ENCODE peak calls at places on chromosomes 11 and 22, in eight cellular contexts. D, P, Z, M, W, R, A and E are unnamed samples. For H3K4me1, the result is how much of the 10 kb centered on the place peaks cover.

GRCh38 chr11:132424433-132424832 is 1054.0 kb downstream of the NTM start:
- DNase-seq in D (no peak), P (no peak), Z (no peak), M (no peak), W (no peak), R (no peak), A (no peak), E (no peak)

GRCh38 chr11:114070464-114071139 is 11.1 kb downstream of the ZBTB16 start:
- DNase-seq in D (no peak), P (no peak), Z (no peak), M (no peak), W (no peak), R (no peak), A (no peak), E (no peak)

GRCh38 chr22:37551981-37552380 is 8.3 kb upstream of the CDC42EP1 start:
- DNase-seq in D (no peak), P (peak), Z (no peak), M (no peak), W (no peak), R (no peak), A (no peak), E (no peak)

GRCh38 chr11:125091247-125091876 is 20.1 kb downstream of the TMEM218 start:
- DNase-seq in D (no peak), P (peak), Z (peak), M (peak), W (no peak), R (peak), A (peak), E (peak)

GRCh38 chr11:107770546-107770945 is 58.7 kb upstream of the SLN start:
- DNase-seq in D (no peak), P (peak), Z (peak), M (no peak), W (no peak), R (no peak), A (peak), E (peak)

GRCh38 chr11:115085461-115086220 is 407.3 kb downstream of the NXPE2 start:
- DNase-seq in D (no peak), P (no peak), Z (no peak), M (no peak), W (no peak), R (no peak), A (no peak), E (no peak)

GRCh38 chr11:47711225-47711624 is 3.9 kb downstream of the AGBL2 start:
- DNase-seq in D (no peak), P (no peak), Z (no peak), M (peak), W (no peak), R (no peak), A (no peak), E (peak)

GRCh38 chr11:2904153-2905052 is 18.8 kb upstream of the CDKN1C start:
- DNase-seq in D (no peak), P (no peak), Z (no peak), M (no peak), W (no peak), R (no peak), A (peak), E (no peak)

GRCh38 chr11:118609380-118610219 is 2.2 kb downstream of the PHLDB1 start:
- DNase-seq in D (no peak), P (peak), Z (peak), M (peak), W (no peak), R (no peak), A (no peak), E (peak)

GRCh38 chr11:36243641-36244040 is 45.6 kb downstream of the COMMD9 start:
- DNase-seq in D (no peak), P (no peak), Z (no peak), M (no peak), W (no peak), R (no peak), A (no peak), E (peak)

GRCh38 chr11:120194166-120194565 is 16.7 kb upstream of the OAF start:
- DNase-seq in D (no peak), P (no peak), Z (no peak), M (no peak), W (no peak), R (no peak), A (no peak), E (no peak)

GRCh38 chr11:1674879-1675235 is 22.1 kb upstream of the KRTAP5-6 start:
- DNase-seq in D (no peak), P (peak), Z (no peak), M (no peak), W (peak), R (no peak), A (no peak), E (no peak)

GRCh38 chr11:6817668-6818067 is 18.2 kb upstream of the OR6A2 start:
- DNase-seq in D (no peak), P (peak), Z (no peak), M (peak), W (no peak), R (no peak), A (no peak), E (peak)

GRCh38 chr11:4441500-4441899 is 7.6 kb upstream of the OR52K2 start:
- DNase-seq in D (no peak), P (no peak), Z (no peak), M (no peak), W (no peak), R (no peak), A (no peak), E (no peak)

GRCh38 chr11:80505771-80506170 is 1064.9 kb upstream of the TENM4 start:
- DNase-seq in D (no peak), P (no peak), Z (no peak), M (peak), W (no peak), R (no peak), A (peak), E (no peak)

GRCh38 chr11:69721745-69722144 is 17.9 kb upstream of the FGF19 start:
- DNase-seq in D (no peak), P (peak), Z (no peak), M (peak), W (no peak), R (no peak), A (peak), E (no peak)

GRCh38 chr11:13620063-13620462 is 48.4 kb upstream of the FAR1 start:
- DNase-seq in D (no peak), P (no peak), Z (no peak), M (no peak), W (no peak), R (no peak), A (no peak), E (no peak)

GRCh38 chr11:129639300-129639699 is 176.3 kb upstream of the TMEM45B start:
- DNase-seq in D (no peak), P (no peak), Z (peak), M (no peak), W (no peak), R (no peak), A (peak), E (no peak)

GRCh38 chr11:69509846-69510390 is 28.5 kb downstream of the LINC01488 start:
- DNase-seq in D (no peak), P (no peak), Z (no peak), M (no peak), W (no peak), R (no peak), A (no peak), E (no peak)

GRCh38 chr11:87535513-87535912 is 497.8 kb downstream of the TMEM135 start:
- DNase-seq in D (no peak), P (no peak), Z (no peak), M (no peak), W (no peak), R (no peak), A (no peak), E (no peak)

GRCh38 chr22:33467718-33468117 is 409.5 kb upstream of the SYN3 start:
- DNase-seq in D (no peak), P (no peak), Z (no peak), M (no peak), W (no peak), R (no peak), A (no peak), E (no peak)

GRCh38 chr11:83666149-83666548 is 380.0 kb upstream of the CCDC90B start:
- DNase-seq in D (no peak), P (no peak), Z (no peak), M (no peak), W (no peak), R (no peak), A (no peak), E (peak)

GRCh38 chr11:17416492-17416891 is 28.0 kb upstream of the KCNJ11 start:
- DNase-seq in D (no peak), P (no peak), Z (no peak), M (no peak), W (no peak), R (peak), A (no peak), E (no peak)
- H3K4me1 ChIP-seq in D (under half), P (under half), Z (under half), M (under half), W (under half), R (under half), A (under half), E (under half)

DNA sequence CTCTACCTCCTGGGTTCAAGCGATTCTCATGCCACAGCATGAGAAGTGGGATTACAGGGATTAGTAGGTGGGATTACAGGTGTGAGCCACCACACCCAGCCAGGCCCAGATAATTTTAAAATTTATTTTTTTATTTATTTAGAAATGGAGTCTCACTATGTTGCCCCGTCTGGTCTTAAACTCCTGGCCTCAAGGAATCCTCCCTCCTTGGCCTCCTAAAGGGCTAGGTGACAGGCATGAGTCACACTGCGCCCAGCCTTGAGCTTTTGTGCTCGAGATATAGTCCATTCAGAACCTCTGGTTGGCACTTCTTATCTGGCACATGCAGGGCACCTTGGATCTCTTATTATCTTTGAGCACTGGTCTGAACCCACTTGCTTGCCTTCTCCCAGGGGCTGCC is 1.5 kb upstream of the SLC3A2 start:
- DNase-seq in D (no peak), P (no peak), Z (no peak), M (no peak), W (no peak), R (no peak), A (no peak), E (no peak)
- H3K4me3 ChIP-seq in D (peak), P (no peak), Z (peak), M (peak), W (no peak), R (no peak), A (peak), E (no peak)

GRCh38 chr22:50310949-50311444 is 3.6 kb upstream of the PLXNB2 start:
- DNase-seq in D (no peak), P (no peak), Z (no peak), M (no peak), W (peak), R (no peak), A (no peak), E (no peak)

GRCh38 chr22:50308986-50309600 is 1.6 kb upstream of the PLXNB2 start:
- DNase-seq in D (no peak), P (no peak), Z (peak), M (no peak), W (peak), R (no peak), A (no peak), E (no peak)

GRCh38 chr22:50309601-50309991 is 2.1 kb upstream of the PLXNB2 start:
- DNase-seq in D (no peak), P (no peak), Z (no peak), M (no peak), W (no peak), R (no peak), A (no peak), E (no peak)

GRCh38 chr22:50311606-50312351 is 4.3 kb upstream of the PLXNB2 start:
- DNase-seq in D (no peak), P (no peak), Z (no peak), M (no peak), W (peak), R (no peak), A (no peak), E (no peak)

DNA sequence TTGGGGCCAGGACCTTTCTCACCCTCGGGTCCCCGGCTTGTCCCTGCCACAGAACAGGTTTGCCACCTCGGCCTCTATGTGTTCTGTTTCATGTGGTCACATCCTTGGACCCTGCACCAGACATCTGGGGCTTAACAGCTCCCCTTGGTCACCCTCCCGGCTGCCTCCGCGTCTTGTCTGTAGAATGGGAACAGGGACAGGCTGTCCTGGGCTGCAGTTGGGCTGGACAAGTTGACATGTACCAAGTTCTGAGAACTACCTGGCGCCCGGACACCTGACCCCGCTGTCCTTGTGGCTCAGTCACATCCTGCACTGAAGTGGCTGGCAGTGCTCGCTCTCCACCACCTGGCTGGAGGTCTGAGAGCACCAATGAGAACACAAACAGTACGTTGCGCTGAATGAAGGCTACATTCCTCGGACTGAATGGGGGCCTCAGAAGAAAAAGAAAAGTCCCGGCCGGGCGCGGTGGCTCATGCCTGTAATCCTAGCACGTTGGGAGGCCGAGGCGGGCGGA is 2.8 kb upstream of the PLXNB2 start:
- DNase-seq in D (no peak), P (peak), Z (no peak), M (peak), W (no peak), R (no peak), A (no peak), E (no peak)
- H3K4me1 ChIP-seq in D (under half), P (under half), Z (under half), M (under half), W (under half), R (under half), A (under half), E (under half)

GRCh38 chr22:20205964-20206708 is 55.3 kb upstream of the CCDC188 start:
- DNase-seq in D (no peak), P (no peak), Z (peak), M (peak), W (no peak), R (peak), A (peak), E (peak)
- H3K4me3 ChIP-seq in D (peak), P (no peak), Z (peak), M (no peak), W (peak), R (peak), A (peak), E (no peak)

DNA sequence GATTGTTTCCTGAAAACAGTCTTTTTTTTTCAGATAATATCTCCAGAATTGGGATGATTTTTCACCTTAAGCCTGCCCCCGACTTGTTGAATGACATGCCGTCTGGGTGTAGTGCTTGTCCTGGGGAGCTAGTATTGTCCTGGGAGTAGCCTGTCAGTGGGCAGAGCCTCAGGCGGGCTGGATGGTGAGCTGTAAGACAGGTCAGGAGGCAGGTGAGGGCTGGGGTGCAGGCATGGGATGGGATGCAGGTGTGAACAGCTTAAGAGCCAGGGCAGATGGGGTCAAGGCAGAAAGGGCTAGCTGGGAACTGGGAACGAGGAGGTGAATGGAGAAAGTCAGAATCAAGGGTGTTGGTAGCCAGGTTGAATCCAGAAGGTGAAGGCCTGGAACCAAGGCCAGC is 200.2 kb downstream of the CSNK2A3 start:
- DNase-seq in D (no peak), P (no peak), Z (no peak), M (no peak), W (no peak), R (no peak), A (no peak), E (no peak)
- H3K4me1 ChIP-seq in D (under half), P (under half), Z (under half), M (under half), W (under half), R (under half), A (under half), E (under half)

DNA sequence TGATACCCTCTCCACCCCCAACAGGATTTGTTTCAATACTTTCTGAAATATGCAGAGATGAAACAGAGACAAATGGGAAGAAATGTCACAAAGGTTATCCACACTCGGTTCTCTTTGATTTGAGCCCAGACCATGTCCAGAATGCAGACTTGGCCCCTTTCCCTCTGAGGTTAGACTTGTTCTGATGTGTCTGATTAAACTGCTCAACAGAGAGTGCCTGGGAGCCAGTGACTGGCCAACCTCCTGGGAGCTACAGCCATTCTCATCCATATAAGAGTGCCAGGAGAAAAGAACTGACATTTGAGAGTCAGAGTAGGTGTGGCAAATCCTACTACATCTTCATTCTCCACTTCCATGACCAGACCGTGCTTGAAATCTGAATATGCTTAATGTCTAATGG is 201.5 kb downstream of the BLID start:
- DNase-seq in D (no peak), P (no peak), Z (no peak), M (no peak), W (no peak), R (no peak), A (no peak), E (no peak)
- H3K4me3 ChIP-seq in D (no peak), P (no peak), Z (no peak), M (no peak), W (no peak), R (no peak), A (no peak), E (no peak)

DNA sequence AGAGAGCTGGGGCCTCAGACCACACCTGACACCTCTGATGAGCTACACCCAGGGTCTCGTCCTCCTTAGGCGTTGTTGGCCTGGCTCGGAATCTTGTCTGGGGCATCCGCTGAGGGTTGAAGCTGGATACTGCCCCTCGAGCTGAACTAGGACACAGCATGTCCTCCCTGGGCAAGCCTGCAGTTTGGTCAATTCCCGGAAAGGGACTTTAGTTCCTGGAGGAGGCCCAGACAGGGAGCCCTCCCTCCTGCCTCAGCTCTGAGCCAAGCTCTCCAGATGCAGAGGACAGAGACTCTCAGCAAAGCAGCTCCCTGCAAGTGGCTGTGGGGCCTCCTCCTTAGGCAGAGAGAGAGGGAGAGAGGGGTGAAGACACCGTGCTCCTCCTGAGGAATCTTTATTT is 4.9 kb downstream of the APOL3 start:
- DNase-seq in D (no peak), P (no peak), Z (peak), M (no peak), W (peak), R (no peak), A (no peak), E (no peak)
- H3K4me1 ChIP-seq in D (under half), P (under half), Z (under half), M (under half), W (half or more), R (under half), A (under half), E (under half)

GRCh38 chr22:31750365-31751284 is 693 bp upstream of the PRR14L start:
- DNase-seq in D (no peak), P (no peak), Z (no peak), M (no peak), W (no peak), R (no peak), A (no peak), E (no peak)
- H3K4me3 ChIP-seq in D (peak), P (peak), Z (peak), M (peak), W (peak), R (no peak), A (peak), E (no peak)

DNA sequence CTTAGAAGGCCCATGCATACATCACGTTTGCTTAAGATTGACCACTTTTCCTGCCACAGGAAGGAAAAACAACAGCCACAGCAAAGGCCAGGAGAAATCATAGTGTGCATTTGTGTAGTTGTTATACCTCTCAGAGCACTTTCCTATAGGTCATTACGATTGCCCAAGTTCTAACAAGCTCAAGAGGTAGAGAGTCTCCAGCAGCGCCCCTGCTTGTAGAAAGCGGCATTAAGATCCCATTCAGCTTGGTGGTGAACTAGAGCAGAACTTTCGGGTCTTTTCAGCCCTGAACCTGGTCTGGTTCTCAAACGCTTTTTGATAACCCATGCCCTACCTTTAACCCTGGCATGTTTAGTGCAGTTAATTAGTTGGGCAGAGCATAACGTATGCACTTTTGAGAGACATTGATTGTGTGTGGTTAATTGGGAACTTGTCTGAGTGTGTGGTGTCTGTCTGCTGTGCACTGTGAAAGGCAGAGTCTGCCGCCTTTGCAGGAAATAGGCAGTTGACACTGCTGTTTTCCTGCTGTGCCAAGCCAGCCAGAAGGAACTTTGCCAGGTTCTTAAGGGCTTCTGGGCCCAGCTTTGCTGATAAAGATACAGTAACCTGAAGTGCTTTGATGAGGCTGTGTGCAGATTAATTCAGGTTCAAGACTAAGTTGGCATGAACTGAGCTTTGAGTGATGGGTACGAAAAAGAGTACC is 109.9 kb upstream of the CLMP start:
- DNase-seq in D (no peak), P (peak), Z (no peak), M (peak), W (no peak), R (no peak), A (no peak), E (peak)
- H3K4me1 ChIP-seq in D (under half), P (under half), Z (under half), M (under half), W (under half), R (under half), A (under half), E (under half)